ENCODE peak calls at places on chromosomes 11 and 22, in nine cellular contexts. T is upper lobe of left lung, K is substantia nigra, E is heart right ventricle, J is PC-9, D is breast epithelium, O is spleen, L is tibial artery, N is testis. A is an unnamed sample.

GRCh38 chr22:29308148-29308790 is 1.8 kb downstream of the GAS2L1 start:
- DNase-seq in O (no peak), T (no peak), E (no peak), K (no peak), D (no peak), J (no peak), L (peak; percentile 68), N (no peak), A (peak; percentile 29)

GRCh38 chr11:8207080-8208000 is 38.5 kb upstream of the RIC3 start:
- DNase-seq in L (no peak), E (no peak), J (no peak), O (no peak), D (no peak), N (no peak), T (no peak), K (no peak), A (no peak)

GRCh38 chr11:12914401-12914912 is 94.7 kb upstream of the RASSF10 start:
- DNase-seq in O (no peak), K (peak; percentile 89), N (peak; percentile 47), J (no peak), E (peak; percentile 67), L (peak; percentile 76), T (peak; percentile 35), D (no peak), A (no peak)

GRCh38 chr22:29253561-29254282 is 14.1 kb downstream of the RHBDD3 start:
- DNase-seq in E (no peak), T (no peak), N (no peak), L (peak; percentile 60), J (no peak), O (no peak), D (no peak), K (no peak), A (no peak)

GRCh38 chr11:100625041-100625440 is 62.0 kb upstream of the ARHGAP42 start:
- DNase-seq in E (no peak), D (no peak), K (no peak), T (no peak), O (no peak), N (no peak), J (no peak), L (no peak), A (no peak)

GRCh38 chr11:79940976-79941735 is 500.3 kb upstream of the TENM4 start:
- DNase-seq in K (no peak), J (no peak), N (no peak), O (no peak), L (no peak), D (no peak), E (no peak), T (no peak), A (no peak)

GRCh38 chr11:80096736-80097135 is 655.9 kb upstream of the TENM4 start:
- DNase-seq in D (no peak), E (no peak), J (peak; percentile 72), K (no peak), O (no peak), L (no peak), N (no peak), T (no peak), A (peak; percentile 53)

GRCh38 chr22:32494971-32495370 is 20.4 kb downstream of the FBXO7 start:
- DNase-seq in O (no peak), D (no peak), E (no peak), K (no peak), N (no peak), L (no peak), J (no peak), T (no peak), A (no peak)

GRCh38 chr11:61609000-61609969 is 28.4 kb upstream of the SYT7 start:
- DNase-seq in L (no peak), K (no peak), E (no peak), O (no peak), D (no peak), J (no peak), N (no peak), T (no peak), A (no peak)

GRCh38 chr11:9455722-9456121 is 5.1 kb upstream of the ZNF143 start:
- DNase-seq in N (no peak), O (no peak), T (no peak), J (no peak), K (no peak), L (no peak), E (no peak), D (no peak), A (no peak)

GRCh38 chr11:19727246-19727645 is 14.6 kb downstream of the NAV2 start:
- DNase-seq in K (no peak), E (peak; percentile 28), D (no peak), O (no peak), L (no peak), N (no peak), J (no peak), T (no peak), A (no peak)

GRCh38 chr11:17764446-17765218 is 30.1 kb downstream of the KCNC1 start:
- DNase-seq in J (no peak), L (no peak), K (no peak), N (no peak), D (no peak), T (no peak), O (no peak), E (no peak), A (no peak)

GRCh38 chr22:50547231-50547851 is 1.6 kb downstream of the KLHDC7B start:
- DNase-seq in N (no peak), E (no peak), O (peak; percentile 78), L (no peak), T (no peak), D (no peak), J (no peak), K (no peak), A (no peak)

GRCh38 chr11:133064152-133064877 is 468.0 kb downstream of the OPCML start:
- DNase-seq in J (no peak), L (no peak), K (peak; percentile 67), E (peak; percentile 69), O (peak; percentile 82), N (peak; percentile 85), T (peak; percentile 59), D (peak; percentile 72), A (peak; percentile 69)

GRCh38 chr22:44193537-44193896 is 12.8 kb downstream of the PARVG start:
- DNase-seq in E (no peak), O (no peak), L (no peak), N (no peak), K (no peak), D (no peak), J (peak; percentile 59), T (no peak), A (no peak)

GRCh38 chr11:102416974-102417373 is 35.6 kb downstream of the TMEM123 start:
- DNase-seq in J (no peak), N (no peak), L (no peak), T (no peak), D (no peak), O (no peak), K (no peak), E (no peak), A (no peak)

GRCh38 chr22:27843441-27843840 is 41.9 kb upstream of the MN1 start:
- DNase-seq in N (peak; percentile 12), E (no peak), L (no peak), D (no peak), K (no peak), T (peak; percentile 17), J (no peak), O (no peak), A (no peak)

GRCh38 chr11:10511046-10511711 is 29.8 kb downstream of the RNF141 start:
- DNase-seq in L (no peak), E (no peak), J (no peak), T (no peak), O (no peak), D (no peak), K (no peak), N (no peak), A (no peak)

GRCh38 chr11:114340311-114341131 is 44.3 kb downstream of the NNMT start:
- DNase-seq in J (peak; percentile 38), D (no peak), E (peak; percentile 31), L (peak; percentile 71), O (peak; percentile 72), N (peak; percentile 74), K (peak; percentile 3), T (peak; percentile 64), A (peak; percentile 24)

GRCh38 chr11:57310630-57311086 is 14.1 kb downstream of the TNKS1BP1 start:
- DNase-seq in T (peak; percentile 80), N (peak; percentile 37), J (no peak), O (no peak), L (peak; percentile 76), D (no peak), K (no peak), E (no peak), A (peak; percentile 75)

GRCh38 chr11:3143136-3143880 is 21.8 kb downstream of the OSBPL5 start:
- DNase-seq in K (no peak), N (no peak), T (no peak), O (no peak), E (no peak), D (no peak), L (no peak), J (no peak), A (no peak)

GRCh38 chr11:35515224-35515623 is 10.2 kb downstream of the PAMR1 start:
- DNase-seq in O (no peak), E (no peak), N (no peak), L (no peak), J (no peak), K (no peak), T (no peak), D (no peak), A (no peak)
- H3K27ac ChIP-seq in O (no peak overlapping the region), E (no peak overlapping the region), N (no peak overlapping the region), L (no peak overlapping the region), J (no peak overlapping the region), K (no peak overlapping the region), T (no peak overlapping the region), D (peak overlapping the region; percentile 57), A (no peak overlapping the region)

GRCh38 chr11:95922099-95922498 is 1.8 kb downstream of the MTMR2 start:
- DNase-seq in L (no peak), J (no peak), T (no peak), K (no peak), N (no peak), O (no peak), D (no peak), E (no peak), A (no peak)
- H3K27ac ChIP-seq in L (peak overlapping the region; percentile 100), J (peak overlapping the region; percentile 97), T (no peak overlapping the region), K (no peak overlapping the region), N (no peak overlapping the region), O (peak overlapping the region; percentile 87), D (no peak overlapping the region), E (no peak overlapping the region), A (no peak overlapping the region)

GRCh38 chr11:112616292-112617088 is 344.7 kb upstream of the NCAM1 start:
- DNase-seq in O (no peak), E (no peak), K (no peak), J (no peak), T (no peak), D (no peak), L (no peak), N (no peak), A (no peak)
- H3K27ac ChIP-seq in O (peak overlapping the region; percentile 71), E (no peak overlapping the region), K (no peak overlapping the region), J (no peak overlapping the region), T (peak overlapping the region; percentile 30), D (no peak overlapping the region), L (no peak overlapping the region), N (no peak overlapping the region), A (no peak overlapping the region)

GRCh38 chr11:99234534-99234933 is 213.8 kb downstream of the CNTN5 start:
- DNase-seq in E (no peak), O (no peak), J (no peak), L (no peak), K (no peak), D (no peak), N (no peak), T (no peak), A (no peak)
- H3K27ac ChIP-seq in E (no peak overlapping the region), O (no peak overlapping the region), J (no peak overlapping the region), L (no peak overlapping the region), K (no peak overlapping the region), D (no peak overlapping the region), N (no peak overlapping the region), T (no peak overlapping the region), A (no peak overlapping the region)